ENCODE peak calls at places on chromosomes 2 and 18, in four cellular contexts. E, G, H and K are unnamed samples.
A peak's percentile ranks its signal among the peaks of the same experiment; 100 is the strongest.

GRCh38 chr2:236121546-236121945 is 46.6 kb downstream of the GBX2 start:
- DNase-seq in G (no peak), E (no peak), H (no peak), K (no peak)

GRCh38 chr2:64491426-64491825 is 32.7 kb upstream of the AFTPH start:
- DNase-seq in H (peak; percentile 29), G (no peak), E (no peak), K (no peak)

GRCh38 chr2:75545387-75545786 is 15.4 kb downstream of the EVA1A start:
- DNase-seq in G (no peak), E (no peak), H (no peak), K (no peak)

GRCh38 chr2:18536697-18537096 is 23.8 kb downstream of the RDH14 start:
- DNase-seq in E (no peak), H (no peak), G (no peak), K (no peak)

GRCh38 chr18:80171190-80171872 is 62.3 kb downstream of the ADNP2 start:
- DNase-seq in G (peak; percentile 55), E (peak; percentile 27), H (peak; percentile 45), K (peak; percentile 65)

GRCh38 chr18:54558609-54559585 is 32.1 kb upstream of the DYNAP start:
- DNase-seq in E (peak; percentile 42), H (peak; percentile 34), G (no peak), K (no peak)

GRCh38 chr2:187506416-187506815 is 47.8 kb downstream of the TFPI start:
- DNase-seq in G (no peak), H (no peak), E (no peak), K (no peak)

GRCh38 chr2:98282109-98282508 is 64.1 kb upstream of the CNGA3 start:
- DNase-seq in E (no peak), G (no peak), H (no peak), K (no peak)

GRCh38 chr2:88690591-88691338 is 708 bp upstream of the RPIA start:
- DNase-seq in E (peak; percentile 69), G (peak; percentile 63), H (peak; percentile 16), K (no peak)

GRCh38 chr2:207692206-207693065 is 19.0 kb upstream of the CCNYL1 start:
- DNase-seq in G (peak; percentile 57), E (peak; percentile 40), H (peak; percentile 32), K (peak; percentile 77)

GRCh38 chr18:79447703-79448367 is 52.1 kb downstream of the NFATC1 start:
- DNase-seq in H (no peak), G (no peak), E (no peak), K (no peak)

GRCh38 chr2:40458271-40458794 is 6.4 kb upstream of the SLC8A1 start:
- DNase-seq in G (no peak), H (no peak), E (no peak), K (no peak)

GRCh38 chr2:8453904-8454302 is 228.0 kb upstream of the ID2 start:
- DNase-seq in H (peak; percentile 13), E (no peak), G (no peak), K (no peak)

GRCh38 chr18:72867721-72868665 is at the start of gene NETO1:
- DNase-seq in H (no peak), E (no peak), G (no peak), K (no peak)

GRCh38 chr18:41871229-41872000 is 83.6 kb upstream of the PIK3C3 start:
- DNase-seq in E (no peak), H (no peak), G (no peak), K (no peak)

GRCh38 chr2:219402665-219403515 is 15.2 kb upstream of the DNPEP start:
- DNase-seq in E (peak; percentile 70), H (peak; percentile 91), G (peak; percentile 66), K (peak; percentile 51)

GRCh38 chr2:216450346-216450745 is 38.1 kb downstream of the SMARCAL1 start:
- DNase-seq in E (no peak), H (no peak), G (no peak), K (no peak)

GRCh38 chr18:12597775-12598174 is 60.1 kb downstream of the SPIRE1 start:
- DNase-seq in E (no peak), G (no peak), H (peak; percentile 84), K (no peak)

GRCh38 chr2:142693171-142693950 is 184.1 kb upstream of the KYNU start:
- DNase-seq in H (no peak), G (no peak), E (no peak), K (no peak)

GRCh38 chr2:158598856-158599517 is 142.2 kb downstream of the PKP4 start:
- DNase-seq in G (no peak), E (no peak), H (peak; percentile 11), K (no peak)

GRCh38 chr18:10122116-10122515 is 208.3 kb downstream of the VAPA start:
- DNase-seq in E (no peak), H (peak; percentile 83), G (no peak), K (no peak)

GRCh38 chr2:107072150-107072940 is 186.4 kb upstream of the ST6GAL2 start:
- DNase-seq in E (no peak), H (peak; percentile 33), G (no peak), K (no peak)

GRCh38 chr2:28277466-28277865 is 115.2 kb upstream of the FOSL2 start:
- DNase-seq in G (no peak), E (no peak), H (no peak), K (no peak)

GRCh38 chr2:9108210-9108967 is 98.2 kb upstream of the ASAP2 start:
- DNase-seq in G (no peak), E (no peak), H (no peak), K (no peak)

GRCh38 chr2:32697156-32697555 is 69.3 kb downstream of the TTC27 start:
- DNase-seq in G (no peak), H (peak; percentile 82), E (no peak), K (no peak)

GRCh38 chr2:216688731-216689360 is 6.5 kb downstream of the IGFBP5 start:
- DNase-seq in E (no peak), G (no peak), H (peak; percentile 34), K (no peak)

GRCh38 chr2:160205511-160205910 is 5.4 kb upstream of the ITGB6 start:
- DNase-seq in H (peak; percentile 83), E (no peak), G (no peak), K (peak; percentile 84)

GRCh38 chr2:214856116-214856515 is 46.6 kb upstream of the BARD1 start:
- DNase-seq in G (no peak), E (no peak), H (no peak), K (no peak)

GRCh38 chr18:48342125-48342524 is 67.1 kb downstream of the ZBTB7C start:
- DNase-seq in E (no peak), H (no peak), G (no peak), K (no peak)

GRCh38 chr2:182283512-182283911 is 143.3 kb downstream of the PDE1A start:
- DNase-seq in H (peak; percentile 54), E (no peak), G (no peak), K (no peak)

GRCh38 chr2:64259301-64259700 is 115.1 kb upstream of the PELI1 start:
- DNase-seq in H (peak; percentile 84), E (no peak), G (no peak), K (no peak)

GRCh38 chr2:81481242-81481993 is 1176.9 kb upstream of the LRRTM1 start:
- DNase-seq in E (no peak), H (peak; percentile 0), G (no peak), K (no peak)

GRCh38 chr2:122182631-122183030 is 427.2 kb downstream of the TSN start:
- DNase-seq in G (no peak), E (no peak), H (no peak), K (no peak)

GRCh38 chr2:188050716-188051115 is 241.0 kb upstream of the GULP1 start:
- DNase-seq in G (no peak), H (no peak), E (no peak), K (no peak)

GRCh38 chr2:198698230-198698629 is 759.5 kb downstream of the SATB2 start:
- DNase-seq in E (no peak), H (no peak), G (no peak), K (no peak)

DNA sequence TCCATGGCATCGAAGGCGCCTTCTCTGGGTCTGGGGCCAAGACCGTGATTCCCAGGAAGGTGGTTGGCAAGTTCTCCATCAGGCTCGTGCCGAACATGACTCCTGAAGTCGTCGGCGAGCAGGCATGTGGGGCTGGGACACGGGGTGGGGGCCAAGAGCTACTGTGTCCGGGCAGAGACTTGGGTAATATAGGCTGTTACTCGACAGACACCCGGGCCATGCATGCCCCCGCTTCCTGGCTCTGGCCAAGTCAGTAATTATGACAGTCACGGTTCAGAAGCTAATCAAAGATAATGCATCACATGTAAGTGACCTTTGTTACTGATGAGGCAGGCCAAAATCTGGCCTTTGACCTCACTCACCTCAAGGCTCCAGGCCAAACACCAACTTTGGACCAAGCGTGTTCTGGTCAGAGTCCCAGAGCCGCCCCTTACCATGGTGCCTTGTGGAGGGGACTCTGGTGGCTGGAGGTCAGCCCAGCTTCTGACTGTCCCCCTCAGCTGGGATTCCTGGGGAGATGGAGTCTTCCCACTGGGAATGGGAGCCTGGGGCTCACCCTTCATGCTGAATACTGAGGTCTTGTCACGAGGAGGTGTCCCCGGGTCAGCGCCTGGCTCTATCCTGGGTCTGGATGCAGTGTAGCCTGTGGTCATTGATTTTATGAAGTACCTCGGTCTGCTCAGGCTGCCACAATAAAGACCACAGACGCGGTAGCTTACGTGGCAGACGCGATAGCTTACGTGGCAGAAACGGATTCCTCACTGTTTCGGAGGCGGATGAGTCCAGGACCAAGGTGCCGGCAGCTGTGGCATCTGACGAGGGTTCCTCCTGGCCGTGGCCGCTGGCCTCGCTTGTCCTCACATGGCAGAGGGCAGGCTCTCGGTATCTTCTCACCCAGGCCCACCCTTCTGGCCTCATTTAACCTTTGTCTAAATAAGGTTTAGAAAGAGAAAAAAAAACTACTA is 17.7 kb upstream of the CNDP1 start:
- DNase-seq in G (no peak), H (no peak), E (no peak), K (no peak)
- H3K4me3 ChIP-seq in G (no peak overlapping the region), H (no peak overlapping the region), E (no peak overlapping the region), K (no peak overlapping the region)

GRCh38 chr2:68871159-68871764 is at the start of gene BMP10:
- DNase-seq in H (no peak), E (no peak), G (no peak), K (no peak)
- H3K4me3 ChIP-seq in H (no peak within 1 kb of the TSS), E (no peak within 1 kb of the TSS), G (no peak within 1 kb of the TSS), K (no peak within 1 kb of the TSS)

DNA sequence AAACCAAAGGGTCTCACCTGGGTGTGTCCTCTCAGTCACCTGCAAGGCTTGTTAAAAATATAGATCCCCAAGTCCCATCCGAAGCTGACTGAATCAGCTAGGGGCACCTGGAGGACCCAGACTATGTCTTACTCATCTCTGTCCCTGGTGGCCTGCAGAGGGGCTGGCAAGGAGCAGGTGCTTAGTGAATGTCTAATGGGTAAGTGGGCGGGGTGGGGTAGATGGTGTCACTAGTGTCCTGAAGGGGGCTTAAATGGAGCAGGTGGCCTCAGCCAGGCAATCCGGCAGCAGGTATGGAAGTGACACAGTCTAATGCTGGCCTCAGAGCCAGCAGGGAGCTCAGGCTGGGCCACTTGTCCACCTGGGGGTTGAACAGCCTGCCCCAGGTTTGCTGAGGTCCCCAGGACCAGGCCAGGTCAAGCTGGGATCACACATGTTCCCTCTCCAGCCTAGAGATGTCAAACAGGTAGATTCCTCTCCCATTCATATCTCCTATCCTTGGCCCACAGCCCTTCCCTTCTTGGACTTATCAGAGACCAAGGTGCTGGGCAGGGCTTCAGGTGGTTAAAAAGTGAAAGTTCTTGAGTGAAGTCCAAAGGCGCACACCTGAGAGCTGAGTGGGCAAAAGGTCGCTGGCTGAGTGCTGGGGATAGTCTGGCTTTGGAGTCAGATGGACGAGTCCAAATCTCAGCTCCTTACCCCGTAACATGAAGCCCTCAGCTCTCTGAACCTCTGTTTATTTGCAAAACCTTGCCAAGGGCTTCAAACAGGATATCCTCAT is 1.6 kb downstream of the STEAP3 start:
- DNase-seq in E (peak; percentile 31), H (no peak), G (no peak), K (no peak)
- H3K4me3 ChIP-seq in E (no peak overlapping the region), H (no peak overlapping the region), G (no peak overlapping the region), K (no peak overlapping the region)

DNA sequence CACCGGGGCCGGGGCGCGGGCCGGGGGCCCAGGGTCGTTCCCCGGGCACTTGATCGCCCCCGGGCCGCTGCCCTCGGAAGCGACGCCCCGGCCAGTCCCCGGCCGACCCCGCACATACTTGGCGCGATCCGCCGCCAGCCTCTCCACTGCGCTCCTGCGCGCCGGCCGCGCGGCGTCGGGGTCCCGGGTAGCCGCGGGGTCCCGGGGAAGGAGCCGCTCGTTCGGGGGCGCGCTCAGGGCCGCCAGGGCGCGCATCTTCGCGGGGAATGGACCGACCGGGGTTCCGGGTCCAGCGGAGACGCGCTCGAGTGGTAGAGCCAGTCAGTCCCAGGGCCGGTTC is 204 bp downstream of the FAM110C start:
- DNase-seq in H (no peak), E (no peak), G (no peak), K (no peak)
- H3K4me3 ChIP-seq in H (no peak overlapping the region), E (no peak overlapping the region), G (peak overlapping the region; percentile 40), K (peak overlapping the region; percentile 81)